ENCODE peak calls at places on chromosome 2, in eight cellular contexts. H is MM.1S, O is IMR-90, G is stomach, Q is PC-9, A is mammary epithelial cell, P is kidney epithelial cell, W is prostate gland. E is an unnamed sample. For H3K27me3, the result is how much of the 10 kb centered on the place peaks cover.

GRCh38 chr2:217729426-217730058 is 273.3 kb downstream of the TNS1 start:
- DNase-seq in H (no peak), O (peak), G (no peak), Q (no peak), A (no peak), P (no peak), W (no peak), E (no peak)

GRCh38 chr2:7813541-7814310 is 868.1 kb upstream of the ID2 start:
- DNase-seq in H (no peak), O (peak), G (no peak), Q (no peak), A (peak), P (no peak), W (no peak), E (no peak)

GRCh38 chr2:203195331-203195730 is 43.5 kb upstream of the CYP20A1 start:
- DNase-seq in H (no peak), O (no peak), G (no peak), Q (no peak), A (no peak), P (no peak), W (no peak), E (no peak)

GRCh38 chr2:20382965-20383800 is 32.5 kb upstream of the PUM2 start:
- DNase-seq in H (no peak), O (peak), G (no peak), Q (peak), A (peak), P (no peak), W (no peak), E (no peak)

GRCh38 chr2:209495855-209496585 is 72.2 kb downstream of the MAP2 start:
- DNase-seq in H (no peak), O (peak), G (peak), Q (peak), A (peak), P (peak), W (no peak), E (peak)

GRCh38 chr2:159262904-159263303 is 23.6 kb downstream of the WDSUB1 start:
- DNase-seq in H (no peak), O (no peak), G (no peak), Q (no peak), A (no peak), P (no peak), W (no peak), E (no peak)

GRCh38 chr2:158845444-158845843 is 50.3 kb downstream of the DAPL1 start:
- DNase-seq in H (no peak), O (no peak), G (no peak), Q (no peak), A (no peak), P (no peak), W (no peak), E (no peak)

GRCh38 chr2:118089015-118089800 is 937 bp downstream of the INSIG2 start:
- DNase-seq in H (peak), O (peak), G (peak), Q (peak), A (peak), P (no peak), W (peak), E (no peak)

GRCh38 chr2:19776941-19777514 is 124.8 kb downstream of the TTC32 start:
- DNase-seq in H (no peak), O (no peak), G (no peak), Q (no peak), A (no peak), P (no peak), W (no peak), E (no peak)

GRCh38 chr2:190679813-190680591 is 31.1 kb downstream of the NAB1 start:
- DNase-seq in H (peak), O (peak), G (peak), Q (no peak), A (peak), P (no peak), W (peak), E (peak)

GRCh38 chr2:238427435-238428162 is 872 bp downstream of the ASB1 start:
- DNase-seq in H (no peak), O (peak), G (peak), Q (no peak), A (peak), P (no peak), W (no peak), E (no peak)

GRCh38 chr2:46984642-46985476 is 69.3 kb upstream of the MCFD2 start:
- DNase-seq in H (peak), O (peak), G (no peak), Q (peak), A (peak), P (peak), W (peak), E (peak)

GRCh38 chr2:65580824-65581223 is 148.4 kb upstream of the SPRED2 start:
- DNase-seq in H (no peak), O (no peak), G (no peak), Q (no peak), A (no peak), P (no peak), W (no peak), E (no peak)

GRCh38 chr2:31337197-31337596 is 77.3 kb downstream of the XDH start:
- DNase-seq in H (no peak), O (peak), G (no peak), Q (no peak), A (no peak), P (no peak), W (no peak), E (peak)

GRCh38 chr2:167776359-167776758 is 471.0 kb downstream of the STK39 start:
- DNase-seq in H (no peak), O (no peak), G (no peak), Q (no peak), A (no peak), P (no peak), W (no peak), E (no peak)

GRCh38 chr2:152036611-152037469 is 62.0 kb downstream of the CACNB4 start:
- DNase-seq in H (peak), O (peak), G (peak), Q (no peak), A (peak), P (no peak), W (peak), E (peak)

GRCh38 chr2:176514276-176514675 is 245.0 kb downstream of the MTX2 start:
- DNase-seq in H (no peak), O (no peak), G (no peak), Q (no peak), A (peak), P (no peak), W (no peak), E (no peak)

GRCh38 chr2:207333599-207334308 is 168.0 kb upstream of the KLF7 start:
- DNase-seq in H (no peak), O (peak), G (no peak), Q (no peak), A (peak), P (no peak), W (no peak), E (no peak)

GRCh38 chr2:41414486-41415230 is 633.2 kb upstream of the PKDCC start:
- DNase-seq in H (peak), O (no peak), G (no peak), Q (peak), A (peak), P (no peak), W (no peak), E (no peak)

GRCh38 chr2:198114064-198114463 is 309.7 kb downstream of the PLCL1 start:
- DNase-seq in H (no peak), O (no peak), G (no peak), Q (no peak), A (no peak), P (no peak), W (no peak), E (no peak)

GRCh38 chr2:124874676-124875075 is 849.6 kb downstream of the CNTNAP5 start:
- DNase-seq in H (no peak), O (no peak), G (no peak), Q (no peak), A (no peak), P (no peak), W (no peak), E (no peak)

GRCh38 chr2:88032070-88032702 is 15.8 kb upstream of the RNU2-63P start:
- DNase-seq in H (no peak), O (peak), G (no peak), Q (no peak), A (no peak), P (no peak), W (no peak), E (no peak)

DNA sequence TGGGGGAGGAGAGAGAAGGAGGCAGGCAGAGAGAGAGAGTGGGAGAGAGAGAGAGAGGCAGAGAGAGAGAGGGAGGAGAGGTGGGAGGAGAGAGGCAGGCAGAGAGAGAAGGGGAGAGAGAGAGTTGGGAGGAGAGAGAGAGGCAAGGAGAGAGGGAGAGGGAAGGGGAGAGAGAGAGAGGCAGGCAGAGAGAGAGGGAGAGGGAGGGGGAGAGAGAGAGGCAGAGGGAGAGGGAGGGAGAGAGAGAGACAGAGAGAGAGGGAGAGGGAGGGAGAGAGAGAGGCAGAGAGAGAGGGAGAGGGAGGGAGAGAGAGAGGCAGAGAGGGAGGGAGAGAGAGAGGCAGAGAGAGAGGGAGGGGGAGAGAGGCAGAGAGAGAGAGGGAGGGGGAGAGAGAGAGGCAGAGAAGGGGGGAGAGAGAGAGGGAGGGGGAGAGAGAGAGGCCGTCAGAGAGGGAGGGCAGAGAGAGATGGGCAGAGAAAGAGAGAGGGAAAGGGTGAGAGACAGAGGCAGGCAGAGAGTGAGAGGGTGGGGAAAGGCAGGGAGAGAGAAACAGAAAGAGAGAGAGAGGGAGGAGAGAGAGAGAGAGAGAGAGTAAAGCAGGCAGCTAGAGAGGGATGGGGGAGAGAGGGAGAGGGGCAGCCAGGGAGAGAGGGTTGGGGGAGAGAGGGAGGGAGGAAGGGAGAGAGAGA is 122.2 kb upstream of the PXDN start:
- DNase-seq in H (no peak), O (no peak), G (no peak), Q (no peak), A (no peak), P (no peak), W (no peak), E (no peak)
- H3K27me3 ChIP-seq in H (under half), O (under half), G (half or more), Q (half or more), A (under half), P (under half), W (under half), E (under half)

GRCh38 chr2:195160959-195161358 is 496.1 kb upstream of the SLC39A10 start:
- DNase-seq in H (no peak), O (no peak), G (no peak), Q (no peak), A (no peak), P (no peak), W (no peak), E (no peak)
- H3K4me3 ChIP-seq in H (no peak), O (no peak), G (no peak), Q (no peak), A (no peak), P (no peak), W (no peak), E (no peak)

DNA sequence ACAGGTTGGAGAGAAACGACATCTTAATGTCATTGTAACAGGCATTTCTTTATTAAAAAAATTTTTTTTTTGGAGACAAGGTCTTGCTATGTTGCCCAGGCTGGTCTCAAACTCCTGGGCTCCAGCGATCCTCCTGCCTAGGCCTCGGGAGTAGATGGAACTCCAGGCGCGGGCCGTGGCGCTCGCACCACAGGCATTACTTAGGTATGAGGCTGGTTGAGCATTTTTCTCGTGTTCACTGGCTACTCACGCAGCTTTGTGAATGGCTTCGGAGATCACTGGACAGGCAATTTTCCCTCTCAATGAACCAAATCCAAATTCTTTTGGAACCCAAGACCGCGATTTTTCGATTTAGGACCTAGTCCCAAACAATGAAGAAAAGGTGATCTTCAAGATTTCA is 800 bp upstream of the TCF7L1 start:
- DNase-seq in H (no peak), O (peak), G (no peak), Q (no peak), A (no peak), P (no peak), W (no peak), E (no peak)
- H3K27me3 ChIP-seq in H (under half), O (under half), G (under half), Q (under half), A (under half), P (under half), W (under half), E (under half)

GRCh38 chr2:101473581-101473910 is 1.4 kb downstream of the RFX8 start:
- DNase-seq in H (no peak), O (peak), G (no peak), Q (no peak), A (no peak), P (no peak), W (no peak), E (no peak)

GRCh38 chr2:101478561-101479001 is 3.7 kb upstream of the RFX8 start:
- DNase-seq in H (no peak), O (peak), G (no peak), Q (no peak), A (no peak), P (no peak), W (no peak), E (no peak)

GRCh38 chr2:101473911-101474751 is 781 bp downstream of the RFX8 start:
- DNase-seq in H (no peak), O (peak), G (peak), Q (no peak), A (peak), P (no peak), W (no peak), E (peak)

GRCh38 chr2:101476605-101477208 is 1.8 kb upstream of the RFX8 start:
- DNase-seq in H (no peak), O (peak), G (no peak), Q (no peak), A (peak), P (no peak), W (no peak), E (no peak)

DNA sequence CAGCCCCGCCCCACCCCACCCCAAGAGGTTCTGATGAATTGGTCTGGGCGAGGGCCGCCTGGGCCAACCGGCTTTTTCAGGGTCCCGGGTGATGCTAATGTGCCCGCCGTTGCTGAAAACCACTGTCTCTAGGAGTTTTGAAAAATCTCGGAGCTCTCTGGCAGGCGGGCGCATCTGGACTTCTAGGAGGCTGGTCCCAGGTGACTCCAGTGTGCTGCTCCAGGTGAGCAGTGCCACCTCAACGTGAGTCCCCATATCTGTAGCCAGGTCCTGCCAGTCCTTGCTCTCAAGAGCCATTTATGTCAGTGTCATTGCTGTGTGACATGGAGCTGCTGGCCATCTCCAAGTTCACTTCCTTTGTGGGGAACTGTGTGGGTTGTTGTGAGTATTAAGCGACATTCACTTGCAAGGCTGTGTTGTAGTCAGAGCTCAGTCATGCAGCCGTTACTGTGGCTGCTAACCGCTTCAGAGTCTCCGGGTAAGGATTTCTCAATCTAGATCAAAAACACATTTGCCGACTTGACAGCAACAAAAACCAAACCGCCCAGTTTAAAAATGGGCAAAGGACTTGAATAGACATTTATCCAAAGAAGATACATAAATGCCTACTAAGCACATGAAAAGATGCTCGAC is at the start of gene RFX8:
- DNase-seq in H (no peak), O (peak), G (no peak), Q (no peak), A (peak), P (peak), W (no peak), E (no peak)
- H3K4me3 ChIP-seq in H (no peak), O (peak), G (peak), Q (peak), A (peak), P (peak), W (peak), E (peak)

GRCh38 chr2:44941551-44942234 is at the start of gene SIX3:
- DNase-seq in H (peak), O (no peak), G (no peak), Q (peak), A (peak), P (no peak), W (no peak), E (no peak)

GRCh38 chr2:44940053-44940494 is 1.4 kb upstream of the SIX3 start:
- DNase-seq in H (no peak), O (no peak), G (no peak), Q (no peak), A (no peak), P (no peak), W (no peak), E (no peak)

GRCh38 chr2:44942304-44943030 is 965 bp downstream of the SIX3 start:
- DNase-seq in H (no peak), O (no peak), G (no peak), Q (no peak), A (no peak), P (no peak), W (no peak), E (no peak)

GRCh38 chr2:44939074-44940052 is 2.1 kb upstream of the SIX3 start:
- DNase-seq in H (no peak), O (no peak), G (no peak), Q (peak), A (no peak), P (no peak), W (no peak), E (no peak)

DNA sequence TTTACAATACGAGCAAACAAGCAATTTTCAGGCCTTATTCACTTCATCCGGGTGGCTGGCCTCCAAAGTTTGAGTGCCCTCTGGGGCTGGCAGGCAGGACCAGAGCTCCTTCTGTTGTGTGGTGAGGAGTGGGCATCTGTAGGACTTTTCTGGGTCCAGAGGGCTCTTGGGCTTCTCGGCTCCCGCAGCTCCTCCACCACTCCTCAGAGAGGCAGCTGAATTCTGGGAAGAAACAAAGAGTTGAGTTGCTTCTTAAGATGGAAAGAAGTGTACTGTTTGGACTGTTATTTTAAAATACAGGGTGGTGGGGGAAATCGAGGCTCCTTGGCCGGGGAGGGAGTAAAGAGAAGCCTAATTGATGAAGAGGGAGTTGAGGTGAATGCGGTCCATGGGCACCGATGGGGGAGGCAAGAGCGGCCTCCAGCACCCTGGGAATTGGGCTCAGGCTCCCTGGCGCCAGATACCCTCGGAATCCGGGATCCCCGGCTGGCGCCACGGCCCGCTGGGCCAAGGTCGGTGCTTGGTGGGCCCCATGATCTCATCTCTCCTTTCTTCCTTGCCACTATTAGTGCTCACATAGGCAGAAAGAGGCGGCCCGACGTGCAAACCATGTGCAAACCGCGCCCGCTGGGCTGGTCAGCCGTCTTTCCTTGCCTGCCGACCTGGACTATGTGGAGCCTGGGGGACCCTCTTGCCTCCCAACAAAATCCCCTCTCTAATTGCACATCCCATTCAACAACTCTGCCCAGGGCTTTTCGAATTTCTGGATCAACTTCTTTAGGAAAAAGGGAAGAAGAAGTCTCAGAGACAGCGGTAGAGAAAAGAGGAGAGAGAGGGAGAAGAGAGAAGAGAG is 664 bp upstream of the SIX3 start:
- DNase-seq in H (no peak), O (no peak), G (no peak), Q (no peak), A (no peak), P (no peak), W (no peak), E (no peak)
- H3K27me3 ChIP-seq in H (half or more), O (half or more), G (half or more), Q (under half), A (half or more), P (half or more), W (half or more), E (under half)

GRCh38 chr2:52934354-52934898 is 833.2 kb upstream of the CHAC2 start:
- DNase-seq in H (peak), O (peak), G (no peak), Q (peak), A (peak), P (peak), W (peak), E (no peak)
- H3K4me3 ChIP-seq in H (no peak), O (no peak), G (no peak), Q (peak), A (no peak), P (no peak), W (no peak), E (no peak)

DNA sequence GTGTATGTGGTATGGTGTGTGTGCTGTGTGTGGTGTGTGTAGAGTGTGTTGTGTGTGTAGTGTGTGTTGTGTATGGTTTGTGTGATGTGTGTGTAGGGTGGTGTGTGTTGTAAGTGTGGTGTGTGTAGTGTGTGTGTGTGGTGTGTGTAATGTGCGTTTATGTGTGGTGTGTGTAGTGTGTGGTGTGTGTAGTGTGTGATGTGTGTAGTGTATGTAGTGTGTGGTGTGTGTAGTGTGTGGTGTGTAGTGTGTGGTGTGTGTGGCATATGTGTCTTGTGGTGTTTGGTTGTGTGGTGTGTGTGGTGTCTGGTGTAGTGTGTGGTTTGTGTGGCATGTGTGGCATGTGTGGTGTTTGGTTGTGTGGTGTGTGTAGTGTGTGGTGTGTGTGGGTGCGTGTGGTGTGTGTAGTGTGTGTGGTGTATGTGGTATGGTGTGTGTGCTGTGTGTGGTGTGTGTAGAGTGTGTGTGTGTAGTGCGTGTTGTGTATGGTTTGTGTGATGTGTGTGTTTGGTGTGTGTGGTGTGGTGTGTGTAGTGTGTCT is 4.0 kb upstream of the RTP5 start:
- DNase-seq in H (no peak), O (no peak), G (no peak), Q (no peak), A (no peak), P (no peak), W (no peak), E (no peak)
- H3K27me3 ChIP-seq in H (half or more), O (under half), G (half or more), Q (half or more), A (under half), P (half or more), W (under half), E (under half)